ENCODE peak calls at places on chromosome 15, in four cellular contexts. M is endothelial cell, C is NCI-H1048, I is T-helper 9 cell. X is an unnamed sample.

GRCh38 chr15:51782357-51782896 is 31.0 kb downstream of the TMOD2 start:
- DNase-seq in M (no peak), C (no peak), I (no peak), X (no peak)

GRCh38 chr15:65175511-65175910 is 9.6 kb downstream of the CLPX start:
- DNase-seq in M (no peak), C (no peak), I (no peak), X (no peak)

GRCh38 chr15:63043391-63044076 is 987 bp downstream of the TPM1 start:
- DNase-seq in M (peak), C (no peak), I (no peak), X (no peak)

GRCh38 chr15:63447277-63447676 is 57.1 kb upstream of the USP3 start:
- DNase-seq in M (no peak), C (peak), I (no peak), X (no peak)

GRCh38 chr15:81339321-81339720 is 15.4 kb upstream of the STARD5 start:
- DNase-seq in M (no peak), C (no peak), I (no peak), X (no peak)

GRCh38 chr15:68277131-68277604 is 377 bp upstream of the FEM1B start:
- DNase-seq in M (peak), C (peak), I (no peak), X (no peak)

GRCh38 chr15:72169236-72169920 is 28.2 kb downstream of the GRAMD2A start:
- DNase-seq in M (no peak), C (no peak), I (no peak), X (no peak)

GRCh38 chr15:85380860-85381535 is 595 bp downstream of the AKAP13 start:
- DNase-seq in M (no peak), C (no peak), I (peak), X (peak)

GRCh38 chr15:78195735-78196201 is 38.6 kb downstream of the ACSBG1 start:
- DNase-seq in M (peak), C (no peak), I (peak), X (peak)

GRCh38 chr15:76904461-76905012 is 603 bp downstream of the SCAPER start:
- DNase-seq in M (peak), C (no peak), I (no peak), X (no peak)

GRCh38 chr15:75307778-75308390 is 25.2 kb downstream of the GOLGA6D start:
- DNase-seq in M (peak), C (no peak), I (no peak), X (no peak)

GRCh38 chr15:76236350-76236749 is 74.9 kb downstream of the ETFA start:
- DNase-seq in M (no peak), C (no peak), I (no peak), X (no peak)

GRCh38 chr15:28876131-28876844 is 9.5 kb upstream of the APBA2 start:
- DNase-seq in M (no peak), C (no peak), I (no peak), X (no peak)

GRCh38 chr15:62779041-62779810 is 263.3 kb upstream of the TPM1 start:
- DNase-seq in M (no peak), C (no peak), I (no peak), X (no peak)

GRCh38 chr15:41903782-41904181 is 9.9 kb upstream of the SPTBN5 start:
- DNase-seq in M (no peak), C (no peak), I (no peak), X (no peak)

GRCh38 chr15:81054236-81054635 is 53.5 kb downstream of the TLNRD1 start:
- DNase-seq in M (no peak), C (no peak), I (no peak), X (no peak)

GRCh38 chr15:47246317-47246716 is 471.0 kb upstream of the SEMA6D start:
- DNase-seq in M (no peak), C (no peak), I (no peak), X (no peak)

GRCh38 chr15:31457631-31458526 is 131.2 kb downstream of the KLF13 start:
- DNase-seq in M (no peak), C (no peak), I (no peak), X (no peak)

GRCh38 chr15:53861792-53862191 is 102.3 kb upstream of the WDR72 start:
- DNase-seq in M (no peak), C (no peak), I (no peak), X (no peak)

GRCh38 chr15:78808550-78808949 is 2.7 kb downstream of the ADAMTS7 start:
- DNase-seq in M (no peak), C (no peak), I (no peak), X (no peak)

GRCh38 chr15:28100516-28101195 is 1.5 kb upstream of the OCA2 start:
- DNase-seq in M (no peak), C (no peak), I (no peak), X (no peak)

GRCh38 chr15:96270581-96271172 is 59.8 kb upstream of the NR2F2 start:
- DNase-seq in M (no peak), C (no peak), I (no peak), X (no peak)

GRCh38 chr15:37095993-37096877 is 4.1 kb downstream of the MEIS2 start:
- DNase-seq in M (peak), C (no peak), I (no peak), X (no peak)

GRCh38 chr15:85543741-85544155 is 163.3 kb downstream of the AKAP13 start:
- DNase-seq in M (peak), C (no peak), I (peak), X (no peak)

GRCh38 chr15:77550275-77551251 is 82.1 kb downstream of the LINGO1 start:
- DNase-seq in M (no peak), C (no peak), I (no peak), X (no peak)

GRCh38 chr15:22936577-22937472 is 43.3 kb downstream of the CYFIP1 start:
- DNase-seq in M (no peak), C (no peak), I (no peak), X (no peak)

GRCh38 chr15:74025436-74025835 is 30.9 kb downstream of the PML start:
- DNase-seq in M (no peak), C (no peak), I (no peak), X (no peak)

GRCh38 chr15:25170781-25171110 is 216.0 kb downstream of the SNRPN start:
- DNase-seq in M (no peak), C (no peak), I (no peak), X (no peak)

GRCh38 chr15:77535845-77536244 is 96.9 kb downstream of the LINGO1 start:
- DNase-seq in M (no peak), C (no peak), I (no peak), X (no peak)

GRCh38 chr15:76964157-76964556 is 30.8 kb upstream of the PSTPIP1 start:
- DNase-seq in M (no peak), C (no peak), I (no peak), X (no peak)

GRCh38 chr15:28983432-28984311 is 97.9 kb downstream of the APBA2 start:
- DNase-seq in M (no peak), C (no peak), I (no peak), X (no peak)

GRCh38 chr15:59976480-59976879 is 27.6 kb upstream of the FOXB1 start:
- DNase-seq in M (peak), C (no peak), I (no peak), X (no peak)

X was measured in stimulated activated effector memory CD8-positive, alpha-beta T cell treated with anti-CD3 and anti-CD28 coated beads, Interleukin-12 subunit alpha, Interleukin-12 subunit beta, amount 100 ng/mL, for 72 hours.